ENCODE peak calls at places on chromosomes 4 and X, in nine cellular contexts. R is hepatocyte; J is effector CD4-positive, alpha-beta T cell; B is activated B cell treated with CpG ODN at 0.5 μM for 24 hours; F is GM12878; T is activated CD8-positive, alpha-beta memory T cell treated with anti-CD3 and anti-CD28 coated beads for 48 hours; Z is H9; S is lower lobe of right lung; H is effector memory CD4-positive, alpha-beta T cell. O is an unnamed sample.

GRCh38 chrX:28794751-28795150 is 207.5 kb downstream of the IL1RAPL1 start:
- DNase-seq in R (no peak), J (no peak), B (no peak), F (no peak), T (no peak), Z (no peak), S (no peak), H (no peak), O (no peak)

GRCh38 chr4:57989430-57989829 is 879.2 kb upstream of the IGFBP7 start:
- DNase-seq in R (no peak), J (no peak), B (no peak), F (no peak), T (no peak), Z (no peak), S (no peak), H (no peak), O (no peak)

GRCh38 chrX:105331244-105331643 is 110.8 kb upstream of the TEX13A start:
- DNase-seq in R (no peak), J (no peak), B (no peak), F (no peak), T (no peak), Z (no peak), S (no peak), H (no peak), O (no peak)

GRCh38 chr4:15765306-15765705 is 12.8 kb upstream of the CD38 start:
- DNase-seq in R (no peak), J (no peak), B (no peak), F (no peak), T (no peak), Z (no peak), S (no peak), H (no peak), O (no peak)

GRCh38 chrX:1524874-1525582 is 12.0 kb downstream of the P2RY8 start:
- DNase-seq in R (no peak), J (no peak), B (peak), F (no peak), T (no peak), Z (no peak), S (no peak), H (no peak), O (no peak)

GRCh38 chrX:129318375-129318774 is 204.9 kb downstream of the SMARCA1 start:
- DNase-seq in R (peak), J (no peak), B (no peak), F (no peak), T (no peak), Z (no peak), S (no peak), H (no peak), O (no peak)

GRCh38 chrX:128019218-128019617 is 33.0 kb downstream of the ACTRT1 start:
- DNase-seq in R (no peak), J (no peak), B (no peak), F (no peak), T (no peak), Z (no peak), S (no peak), H (no peak), O (no peak)

GRCh38 chr4:189519189-189519588 is 421.5 kb upstream of the FRG1 start:
- DNase-seq in R (no peak), J (no peak), B (no peak), F (no peak), T (no peak), Z (no peak), S (no peak), H (no peak), O (no peak)

GRCh38 chr4:75985116-75985515 is 5.6 kb downstream of the SDAD1 start:
- DNase-seq in R (no peak), J (no peak), B (no peak), F (no peak), T (no peak), Z (no peak), S (no peak), H (no peak), O (peak)

GRCh38 chrX:10465254-10465653 is 155.1 kb downstream of the MID1 start:
- DNase-seq in R (no peak), J (no peak), B (no peak), F (no peak), T (no peak), Z (no peak), S (no peak), H (no peak), O (no peak)

GRCh38 chr4:80005863-80006262 is 67.2 kb downstream of the ANTXR2 start:
- DNase-seq in R (no peak), J (no peak), B (no peak), F (no peak), T (no peak), Z (no peak), S (no peak), H (no peak), O (no peak)

GRCh38 chrX:66042307-66043077 is 2.6 kb upstream of the VSIG4 start:
- DNase-seq in R (no peak), J (no peak), B (no peak), F (peak), T (no peak), Z (no peak), S (no peak), H (no peak), O (no peak)

O was measured in HTR-8/SVneo.